ENCODE peak calls at places on chromosomes 16 and 17, in nine cellular contexts. P is transverse colon; X is effector memory CD4-positive, alpha-beta T cell; K is HCT116; J is heart left ventricle; U is ascending aorta; M is psoas muscle; T is tibial artery; H is endothelial cell of umbilical vein. B is an unnamed sample. For H3K27me3 and H3K36me3, the result is how much of the 10 kb centered on the place peaks cover.

GRCh38 chr17:17819561-17819995 is 17.2 kb downstream of the SREBF1 start:
- DNase-seq in X (peak), J (peak), H (peak), U (peak), P (peak), M (peak), T (no peak), K (no peak), B (peak)

GRCh38 chr17:30395398-30396022 is 16.8 kb downstream of the CPD start:
- DNase-seq in K (no peak), U (no peak), M (no peak), P (no peak), J (no peak), H (no peak), X (no peak), T (no peak), B (no peak)

GRCh38 chr17:50344712-50345380 is 1.1 kb upstream of the XYLT2 start:
- DNase-seq in P (no peak), X (no peak), H (no peak), K (no peak), M (no peak), U (no peak), T (peak), J (no peak), B (peak)

GRCh38 chr17:66348605-66349165 is 46.3 kb downstream of the PRKCA start:
- DNase-seq in M (no peak), K (peak), P (peak), T (no peak), U (no peak), X (no peak), J (peak), H (peak), B (no peak)

GRCh38 chr16:54242199-54242598 is 44.4 kb downstream of the IRX3 start:
- DNase-seq in U (no peak), M (no peak), X (no peak), P (no peak), K (peak), H (peak), T (no peak), J (no peak), B (peak)

GRCh38 chr16:47780213-47780612 is 319.1 kb downstream of the PHKB start:
- DNase-seq in K (no peak), U (no peak), X (no peak), H (no peak), M (no peak), T (no peak), J (no peak), P (no peak), B (peak)

GRCh38 chr16:75073551-75074414 is 42.8 kb downstream of the LDHD start:
- DNase-seq in J (no peak), K (no peak), X (no peak), U (no peak), H (no peak), P (no peak), M (no peak), T (no peak), B (no peak)

GRCh38 chr17:81294512-81295030 is 536 bp downstream of the SLC38A10 start:
- DNase-seq in M (no peak), U (no peak), J (peak), H (peak), P (peak), T (no peak), K (no peak), X (no peak), B (peak)

GRCh38 chr17:48113201-48113676 is 5.7 kb downstream of the SNX11 start:
- DNase-seq in J (no peak), M (no peak), T (no peak), P (no peak), X (no peak), K (no peak), U (no peak), H (no peak), B (no peak)

GRCh38 chr16:2008631-2009301 is 855 bp downstream of the ZNF598 start:
- DNase-seq in P (no peak), U (no peak), J (peak), T (no peak), M (no peak), K (no peak), X (no peak), H (peak), B (peak)

GRCh38 chr16:27237229-27238015 is 31.1 kb downstream of the NSMCE1 start:
- DNase-seq in P (no peak), U (no peak), K (no peak), M (no peak), X (peak), J (no peak), H (peak), T (peak), B (peak)

GRCh38 chr17:35900280-35900679 is 20.1 kb upstream of the CCL5 start:
- DNase-seq in H (no peak), J (no peak), K (no peak), P (no peak), X (no peak), T (peak), U (no peak), M (no peak), B (no peak)

GRCh38 chr17:2484876-2485275 is 26.8 kb downstream of the METTL16 start:
- DNase-seq in K (no peak), U (no peak), X (no peak), H (no peak), M (no peak), P (no peak), J (no peak), T (no peak), B (no peak)

GRCh38 chr17:46994993-46995392 is 15.9 kb upstream of the RPRML start:
- DNase-seq in K (no peak), U (no peak), T (no peak), M (no peak), X (no peak), J (no peak), H (no peak), P (no peak), B (no peak)

GRCh38 chr16:85991856-85992255 is 92.9 kb downstream of the IRF8 start:
- DNase-seq in K (no peak), J (no peak), H (no peak), U (no peak), T (no peak), P (no peak), X (no peak), M (no peak), B (no peak)

GRCh38 chr17:17684901-17685774 is 3.9 kb downstream of the RAI1 start:
- DNase-seq in P (no peak), X (no peak), U (no peak), J (no peak), T (no peak), K (no peak), M (no peak), H (peak), B (peak)

GRCh38 chr16:19281246-19281645 is 4.3 kb upstream of the CLEC19A start:
- DNase-seq in J (no peak), K (no peak), H (no peak), T (no peak), P (no peak), U (no peak), M (no peak), X (no peak), B (no peak)

GRCh38 chr16:2246301-2246885 is 5.0 kb downstream of the ECI1 start:
- DNase-seq in K (no peak), T (no peak), X (no peak), P (no peak), U (no peak), J (peak), M (no peak), H (no peak), B (peak)

GRCh38 chr16:25580071-25580470 is 111.7 kb upstream of the HS3ST4 start:
- DNase-seq in T (no peak), X (no peak), K (no peak), J (no peak), M (no peak), U (no peak), P (no peak), H (no peak), B (no peak)

GRCh38 chr16:24218299-24218698 is 37.8 kb upstream of the CACNG3 start:
- DNase-seq in P (no peak), X (no peak), M (no peak), U (no peak), H (no peak), K (no peak), T (no peak), J (no peak), B (no peak)

GRCh38 chr17:72343911-72344310 is 223.1 kb downstream of the SOX9 start:
- DNase-seq in K (no peak), H (no peak), U (no peak), P (no peak), T (no peak), M (no peak), J (no peak), X (no peak), B (no peak)

GRCh38 chr16:24504467-24505345 is 34.7 kb upstream of the RBBP6 start:
- DNase-seq in U (peak), H (peak), M (no peak), P (peak), J (peak), X (peak), T (no peak), K (peak), B (peak)

GRCh38 chr17:43564080-43564594 is 18.0 kb upstream of the ETV4 start:
- DNase-seq in T (no peak), P (no peak), M (no peak), U (no peak), X (no peak), J (no peak), K (no peak), H (no peak), B (no peak)

GRCh38 chr16:13426279-13426678 is 493.7 kb upstream of the ERCC4 start:
- DNase-seq in M (no peak), K (no peak), H (no peak), U (no peak), T (no peak), P (no peak), J (no peak), X (no peak), B (peak)

GRCh38 chr17:50946891-50947843 is 81.0 kb upstream of the TOB1 start:
- DNase-seq in J (no peak), U (peak), P (peak), T (peak), H (no peak), M (no peak), X (no peak), K (no peak), B (peak)

GRCh38 chr17:83071365-83071764 is 8.0 kb upstream of the METRNL start:
- DNase-seq in H (no peak), T (no peak), M (no peak), K (no peak), P (no peak), U (no peak), J (no peak), X (no peak), B (no peak)
- H3K27me3 ChIP-seq in H (under half), T (under half), M (under half), K (under half), P (under half), U (under half), J (under half), X (under half), B (under half)

GRCh38 chr16:11147033-11147848 is 108.8 kb downstream of the SOCS1 start:
- DNase-seq in X (no peak), K (no peak), H (no peak), P (no peak), J (no peak), U (no peak), M (no peak), T (no peak), B (no peak)

GRCh38 chr16:11149011-11149616 is 106.9 kb downstream of the SOCS1 start:
- DNase-seq in U (no peak), K (no peak), J (no peak), T (no peak), P (no peak), M (peak), H (no peak), X (no peak), B (no peak)

GRCh38 chr16:11150190-11150589 is 105.8 kb downstream of the SOCS1 start:
- DNase-seq in M (no peak), X (no peak), P (no peak), J (no peak), T (no peak), H (no peak), K (no peak), U (no peak), B (no peak)

GRCh38 chr16:11145821-11146211 is 110.2 kb downstream of the SOCS1 start:
- DNase-seq in X (no peak), J (no peak), M (no peak), T (no peak), H (no peak), U (no peak), K (no peak), P (no peak), B (no peak)

DNA sequence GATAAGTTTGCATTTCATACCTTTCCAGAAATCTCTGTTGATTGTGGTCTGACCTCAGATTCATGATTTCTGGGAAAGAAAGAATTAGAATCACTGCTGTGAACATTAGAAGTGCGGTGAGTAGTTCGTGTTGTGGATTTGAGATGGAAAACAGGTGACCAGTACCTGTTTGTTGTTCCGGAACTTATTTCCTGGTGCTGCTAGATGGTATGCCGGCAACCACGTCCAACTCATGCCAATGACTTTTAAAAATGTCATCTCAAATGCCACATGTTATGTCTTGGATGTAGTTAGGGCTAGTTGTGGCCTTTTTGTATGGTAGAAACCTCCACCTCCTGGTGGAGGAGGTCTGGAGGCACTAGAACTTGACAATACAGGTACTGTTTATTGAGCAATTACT is 108.0 kb downstream of the SOCS1 start:
- DNase-seq in K (no peak), U (no peak), M (no peak), X (no peak), P (no peak), J (no peak), T (no peak), H (no peak), B (no peak)
- H3K4me3 ChIP-seq in K (no peak), U (no peak), M (no peak), X (no peak), P (no peak), J (no peak), T (no peak), H (no peak), B (no peak)

DNA sequence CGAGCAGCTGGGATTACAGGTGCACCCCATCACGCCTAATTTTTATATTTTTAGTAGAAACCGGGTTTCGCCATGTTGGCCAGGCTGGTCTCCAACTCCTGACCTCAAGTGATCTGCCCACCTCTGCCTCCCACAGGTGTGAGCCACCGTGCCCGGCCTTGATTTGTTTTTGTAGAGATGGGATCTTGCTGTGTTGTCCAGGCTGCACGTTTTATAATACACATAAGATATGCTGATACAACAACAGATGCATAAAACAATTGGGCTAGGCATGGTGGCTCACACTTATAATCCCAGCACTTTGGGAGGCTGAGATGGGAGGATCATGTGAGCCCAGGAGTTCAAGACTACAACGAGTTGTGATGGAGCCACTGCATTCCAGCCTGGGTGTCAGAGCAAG is 6.0 kb downstream of the USP36 start:
- DNase-seq in H (no peak), P (no peak), T (no peak), M (no peak), X (no peak), K (no peak), U (no peak), J (no peak), B (no peak)
- H3K36me3 ChIP-seq in H (under half), P (under half), T (half or more), M (under half), X (half or more), K (half or more), U (half or more), J (half or more), B (under half)

DNA sequence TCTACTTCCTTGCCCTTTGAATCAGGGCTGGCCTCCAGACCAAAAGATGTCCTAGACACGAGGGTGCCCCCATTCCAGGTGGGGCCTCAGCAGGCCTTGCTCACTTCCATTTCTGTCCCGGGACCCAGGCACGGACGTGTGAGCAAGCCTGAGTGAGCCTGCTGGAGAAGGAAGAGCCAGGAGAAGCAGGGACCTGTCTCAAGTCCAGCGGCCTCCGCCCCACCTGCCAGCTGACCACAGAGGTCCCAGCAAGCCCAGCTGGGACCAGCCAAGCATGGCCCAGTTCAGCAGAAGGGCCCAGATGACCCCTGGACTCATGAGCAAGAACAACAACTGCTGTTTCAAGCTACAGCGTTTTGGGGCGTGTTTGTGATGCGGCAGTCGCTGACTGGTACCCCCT is 24.7 kb downstream of the RBFOX3 start:
- DNase-seq in J (no peak), M (no peak), P (no peak), H (no peak), U (no peak), X (no peak), K (no peak), T (no peak), B (no peak)
- H3K27me3 ChIP-seq in J (under half), M (under half), P (under half), H (under half), U (under half), X (under half), K (under half), T (half or more), B (under half)

GRCh38 chr17:19006698-19007097 is 2.1 kb upstream of the FAM83G start:
- DNase-seq in T (no peak), X (no peak), K (no peak), J (no peak), H (no peak), M (no peak), P (no peak), U (no peak), B (no peak)
- H3K4me3 ChIP-seq in T (no peak), X (no peak), K (no peak), J (no peak), H (no peak), M (no peak), P (no peak), U (no peak), B (no peak)

GRCh38 chr17:41664172-41664457 is 24.6 kb upstream of the EIF1 start:
- DNase-seq in M (no peak), P (no peak), X (no peak), U (no peak), H (no peak), J (no peak), K (no peak), T (no peak), B (no peak)
- H3K36me3 ChIP-seq in M (under half), P (under half), X (under half), U (under half), H (under half), J (under half), K (under half), T (under half), B (under half)

GRCh38 chr16:82050506-82050905 is 15.5 kb downstream of the HSD17B2 start:
- DNase-seq in P (no peak), K (no peak), M (no peak), J (no peak), H (no peak), T (no peak), U (no peak), X (no peak), B (no peak)
- H3K27me3 ChIP-seq in P (under half), K (half or more), M (under half), J (under half), H (under half), T (under half), U (under half), X (under half), B (under half)

GRCh38 chr16:353404-354285 is 1.1 kb upstream of the AXIN1 start:
- DNase-seq in K (no peak), X (no peak), H (no peak), T (no peak), U (no peak), J (no peak), M (no peak), P (no peak), B (no peak)

GRCh38 chr16:356756-357155 is 4.2 kb upstream of the AXIN1 start:
- DNase-seq in X (no peak), M (no peak), H (no peak), U (no peak), P (no peak), K (no peak), T (no peak), J (no peak), B (no peak)

GRCh38 chr16:354971-355441 is 2.5 kb upstream of the AXIN1 start:
- DNase-seq in P (no peak), J (no peak), T (no peak), K (no peak), H (no peak), X (no peak), U (no peak), M (no peak), B (no peak)

GRCh38 chr16:352547-353403 is at the start of gene AXIN1:
- DNase-seq in X (peak), T (peak), K (peak), P (peak), H (peak), M (peak), J (peak), U (peak), B (peak)

DNA sequence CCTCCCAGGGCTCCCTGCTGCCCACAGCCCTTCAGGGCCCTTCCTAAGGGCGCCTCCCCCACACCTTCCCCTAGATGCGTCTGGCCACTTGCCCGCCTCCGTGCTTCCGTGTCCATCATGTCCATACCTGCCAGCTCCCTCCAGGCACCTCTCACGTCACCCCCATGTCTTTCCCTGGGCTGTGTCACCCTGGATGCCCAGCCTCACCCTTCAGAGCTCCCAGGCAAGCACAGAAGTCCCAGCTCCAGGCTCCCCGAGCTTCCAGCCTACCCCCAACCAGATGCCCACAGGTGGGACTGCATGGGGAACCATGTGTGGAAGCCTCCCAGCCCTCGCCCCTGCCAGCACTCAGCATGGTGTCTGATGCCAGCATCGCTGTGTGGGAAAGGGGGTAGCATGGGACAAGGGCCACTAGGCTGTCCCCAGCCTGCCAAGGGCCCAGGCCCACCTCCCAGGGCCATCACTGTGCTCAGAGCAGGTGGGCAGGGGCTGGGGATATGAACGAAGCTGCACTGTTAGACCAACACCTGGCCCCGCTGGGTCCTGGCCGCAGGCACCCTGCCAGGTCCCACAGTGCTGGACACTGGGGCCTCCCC is 1.9 kb upstream of the AXIN1 start:
- DNase-seq in X (no peak), J (no peak), H (no peak), T (no peak), M (no peak), P (no peak), K (no peak), U (no peak), B (no peak)
- H3K4me3 ChIP-seq in X (peak), J (no peak), H (no peak), T (no peak), M (no peak), P (no peak), K (no peak), U (no peak), B (no peak)

B was measured in H7.